ENCODE peak calls at places on chromosomes 13 and 19, in ten cellular contexts. G, M, I, R, W, K, O, Z, P and U are unnamed samples. For H3K27me3, the result is how much of the 10 kb centered on the place peaks cover.

GRCh38 chr13:96772426-96772825 is 221.8 kb downstream of the OXGR1 start:
- DNase-seq in G (no peak), M (no peak), I (no peak), R (no peak), W (no peak), K (no peak), O (no peak), Z (no peak), P (no peak), U (no peak)

GRCh38 chr19:46717716-46718143 is 816 bp upstream of the PRKD2 start:
- DNase-seq in G (no peak), M (no peak), I (no peak), R (no peak), W (no peak), K (no peak), O (no peak), Z (no peak), P (no peak), U (peak)

GRCh38 chr13:80338781-80339577 is 1.9 kb downstream of the SPRY2 start:
- DNase-seq in G (peak), M (no peak), I (peak), R (peak), W (peak), K (peak), O (peak), Z (peak), P (peak), U (peak)

GRCh38 chr13:93290503-93290902 is 63.9 kb downstream of the GPC6 start:
- DNase-seq in G (no peak), M (no peak), I (no peak), R (no peak), W (no peak), K (peak), O (no peak), Z (no peak), P (no peak), U (no peak)

GRCh38 chr19:53388904-53389303 is 6.0 kb upstream of the ZNF765 start:
- DNase-seq in G (no peak), M (no peak), I (no peak), R (no peak), W (no peak), K (peak), O (no peak), Z (no peak), P (no peak), U (no peak)

GRCh38 chr19:55703790-55704215 is 28.8 kb downstream of the EPN1 start:
- DNase-seq in G (peak), M (no peak), I (no peak), R (no peak), W (no peak), K (no peak), O (no peak), Z (no peak), P (peak), U (peak)

GRCh38 chr19:7455600-7456296 is 33.1 kb downstream of the PEX11G start:
- DNase-seq in G (no peak), M (no peak), I (no peak), R (no peak), W (no peak), K (no peak), O (no peak), Z (no peak), P (no peak), U (no peak)

GRCh38 chr13:48994731-48995130 is 19.0 kb downstream of the FNDC3A start:
- DNase-seq in G (no peak), M (no peak), I (no peak), R (no peak), W (no peak), K (peak), O (no peak), Z (no peak), P (no peak), U (no peak)

GRCh38 chr19:54133312-54133956 is 4.1 kb upstream of the CNOT3 start:
- DNase-seq in G (no peak), M (no peak), I (no peak), R (no peak), W (no peak), K (no peak), O (no peak), Z (no peak), P (no peak), U (peak)

GRCh38 chr13:53012707-53013106 is 15.9 kb upstream of the OLFM4 start:
- DNase-seq in G (no peak), M (no peak), I (no peak), R (no peak), W (no peak), K (no peak), O (no peak), Z (no peak), P (no peak), U (no peak)
- H3K4me3 ChIP-seq in G (no peak), M (no peak), I (no peak), R (no peak), W (no peak), K (no peak), O (no peak), Z (no peak), P (no peak), U (no peak)

DNA sequence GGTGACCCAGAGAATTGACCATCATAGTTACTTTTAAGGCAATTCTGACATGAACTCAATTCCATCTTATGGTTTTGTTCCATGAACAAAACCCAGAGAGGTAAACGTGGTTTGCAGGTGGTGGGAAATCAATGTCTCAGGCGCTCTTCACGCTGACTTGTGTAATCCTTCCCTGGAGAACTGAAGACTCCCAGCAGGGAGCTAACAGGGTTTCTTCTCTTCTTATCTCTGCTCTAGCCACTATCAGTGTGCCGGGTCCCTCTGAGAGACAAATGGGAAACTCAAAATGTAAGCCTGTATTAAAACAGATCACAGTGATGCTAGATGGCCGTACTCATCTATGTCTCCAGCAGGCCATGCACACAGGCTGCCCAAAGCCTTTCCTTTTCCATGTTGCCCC is 57.6 kb upstream of the ARGLU1 start:
- DNase-seq in G (no peak), M (no peak), I (no peak), R (no peak), W (no peak), K (no peak), O (no peak), Z (no peak), P (no peak), U (no peak)
- H3K27me3 ChIP-seq in G (under half), M (under half), I (under half), R (under half), W (under half), K (under half), O (under half), Z (under half), P (under half), U (under half)

GRCh38 chr13:56561327-56561726 is 579.4 kb upstream of the PRR20A start:
- DNase-seq in G (no peak), M (no peak), I (no peak), R (no peak), W (peak), K (no peak), O (no peak), Z (no peak), P (no peak), U (no peak)
- TF ChIP-seq CTCF in G (no peak), M (no peak), I (no peak), R (no peak), W (no peak), K (no peak), O (no peak), Z (no peak), P (no peak), U (no peak)

DNA sequence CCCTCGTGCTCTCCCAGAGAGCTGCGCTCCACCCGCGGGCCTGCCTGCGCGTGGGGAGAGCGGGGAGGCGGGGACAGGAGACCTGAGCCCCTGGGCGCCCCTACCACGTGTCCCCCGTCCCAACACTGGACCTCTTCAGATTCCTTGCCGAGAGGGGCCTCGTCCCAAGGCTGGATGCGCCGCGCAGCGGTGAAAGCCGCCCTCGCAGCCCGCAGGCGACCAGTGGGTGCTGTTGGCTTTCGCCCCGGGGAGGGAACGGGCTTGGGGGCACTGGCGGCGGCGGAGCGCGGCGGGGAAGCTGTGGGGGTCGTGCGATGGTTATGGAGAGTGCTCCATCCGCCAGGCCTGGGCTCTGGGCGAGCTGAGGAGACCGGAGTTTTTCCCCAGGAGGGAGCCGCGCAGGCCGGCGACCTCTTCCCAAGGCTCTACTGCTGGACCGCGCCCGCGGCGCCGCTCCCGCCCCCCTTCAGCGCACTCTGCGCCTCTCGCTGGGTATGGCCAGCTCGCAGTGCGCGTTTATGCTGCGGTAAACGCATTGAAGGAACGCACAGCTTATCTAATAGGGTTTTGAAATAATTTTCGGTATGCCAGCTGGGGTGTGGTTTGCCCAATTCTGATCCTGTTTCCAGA is 17.2 kb upstream of the RNF17 start:
- DNase-seq in G (no peak), M (no peak), I (no peak), R (no peak), W (peak), K (no peak), O (no peak), Z (no peak), P (no peak), U (no peak)
- H3K4me3 ChIP-seq in G (no peak), M (no peak), I (peak), R (no peak), W (peak), K (no peak), O (no peak), Z (no peak), P (peak), U (peak)